ENCODE peak calls at places on chromosome 14, in six cellular contexts. C is uterus, R is Ammon's horn, S is NCI-H345, Q is WTC11, I is NCI-H510A. P is an unnamed sample.
A peak's percentile ranks its signal among the peaks of the same experiment; 100 is the strongest.

GRCh38 chr14:90496379-90496778 is 99.5 kb downstream of the CALM1 start:
- DNase-seq in I (no peak), C (no peak), R (no peak), Q (no peak), S (no peak), P (no peak)

GRCh38 chr14:69999246-69999645 is 120.0 kb downstream of the SMOC1 start:
- DNase-seq in I (peak; percentile 44), C (no peak), Q (no peak), S (no peak), R (no peak), P (no peak)

GRCh38 chr14:83463500-83464098 is 1929.9 kb upstream of the SEL1L start:
- DNase-seq in R (peak; percentile 59), I (no peak), C (no peak), Q (peak; percentile 59), S (peak; percentile 58), P (peak; percentile 7)

GRCh38 chr14:51401272-51401671 is 161.2 kb downstream of the TMX1 start:
- DNase-seq in I (no peak), R (no peak), C (no peak), Q (no peak), S (no peak), P (no peak)

GRCh38 chr14:104769324-104770071 is 16.6 kb downstream of the SIVA1 start:
- DNase-seq in R (no peak), I (no peak), C (no peak), Q (no peak), S (no peak), P (no peak)

GRCh38 chr14:61387076-61387475 is 65.7 kb downstream of the PRKCH start:
- DNase-seq in R (no peak), Q (no peak), C (no peak), I (no peak), S (no peak), P (no peak)

GRCh38 chr14:103551338-103551762 is 11.1 kb downstream of the BAG5 start:
- DNase-seq in I (no peak), R (peak; percentile 74), Q (no peak), C (peak; percentile 73), S (no peak), P (no peak)

GRCh38 chr14:74575936-74576335 is 36.1 kb downstream of the LTBP2 start:
- DNase-seq in R (no peak), I (no peak), Q (no peak), S (no peak), C (no peak), P (no peak)

GRCh38 chr14:93054876-93055275 is 60.8 kb downstream of the ITPK1 start:
- DNase-seq in C (no peak), Q (no peak), I (no peak), S (no peak), R (no peak), P (no peak)

GRCh38 chr14:52792097-52792415 is 649 bp upstream of the GNPNAT1 start:
- DNase-seq in S (no peak), I (no peak), C (no peak), R (no peak), Q (no peak), P (no peak)

GRCh38 chr14:71690478-71690877 is 241.8 kb upstream of the RGS6 start:
- DNase-seq in R (no peak), S (no peak), C (no peak), I (no peak), Q (no peak), P (no peak)

GRCh38 chr14:80638620-80639215 is 302.8 kb downstream of the CEP128 start:
- DNase-seq in I (no peak), Q (no peak), S (no peak), R (no peak), C (no peak), P (peak; percentile 55)

GRCh38 chr14:99320105-99320572 is 48.1 kb upstream of the BCL11B start:
- DNase-seq in R (no peak), I (no peak), S (peak; percentile 48), C (no peak), Q (peak; percentile 85), P (peak; percentile 43)

GRCh38 chr14:37889087-37889486 is 293.7 kb downstream of the TTC6 start:
- DNase-seq in S (peak; percentile 65), R (no peak), Q (no peak), I (no peak), C (no peak), P (no peak)

GRCh38 chr14:73829526-73830431 is 21.9 kb upstream of the PTGR2 start:
- DNase-seq in R (no peak), Q (no peak), S (no peak), C (no peak), I (no peak), P (peak; percentile 63)

GRCh38 chr14:89386214-89386886 is 30.7 kb downstream of the FOXN3 start:
- DNase-seq in I (no peak), Q (no peak), R (no peak), S (no peak), C (no peak), P (no peak)

GRCh38 chr14:68482772-68483395 is 310.0 kb downstream of the ZFP36L1 start:
- DNase-seq in C (no peak), I (no peak), S (no peak), R (no peak), Q (no peak), P (no peak)

GRCh38 chr14:103868242-103868897 is 21.0 kb upstream of the PPP1R13B start:
- DNase-seq in C (no peak), R (no peak), Q (no peak), S (no peak), I (no peak), P (no peak)

GRCh38 chr14:94540031-94540794 is 21.0 kb upstream of the SERPINA4 start:
- DNase-seq in S (no peak), Q (no peak), C (no peak), R (no peak), I (no peak), P (no peak)

GRCh38 chr14:91058017-91058675 is 2.3 kb downstream of the RPS6KA5 start:
- DNase-seq in S (no peak), R (no peak), C (no peak), Q (no peak), I (no peak), P (no peak)

GRCh38 chr14:29354446-29354845 is 573.2 kb downstream of the PRKD1 start:
- DNase-seq in S (no peak), I (no peak), Q (no peak), C (no peak), R (no peak), P (no peak)

GRCh38 chr14:34254031-34254430 is 208.0 kb downstream of the SPTSSA start:
- DNase-seq in I (no peak), R (no peak), S (no peak), Q (no peak), C (no peak), P (no peak)

GRCh38 chr14:82855912-82856381 is 1322.3 kb upstream of the SEL1L start:
- DNase-seq in I (no peak), Q (no peak), S (peak; percentile 64), C (no peak), R (peak; percentile 59), P (peak; percentile 38)

GRCh38 chr14:69259531-69260245 is at the start of gene GALNT16:
- DNase-seq in R (peak; percentile 11), S (peak; percentile 32), I (no peak), C (no peak), Q (peak; percentile 69), P (no peak)

GRCh38 chr14:95085321-95085720 is 72.0 kb downstream of the DICER1 start:
- DNase-seq in S (no peak), C (no peak), R (no peak), Q (no peak), I (no peak), P (no peak)

GRCh38 chr14:34732802-34733201 is 18.4 kb upstream of the CFL2 start:
- DNase-seq in C (no peak), S (no peak), I (no peak), R (no peak), Q (no peak), P (no peak)

GRCh38 chr14:67746927-67747326 is 45.2 kb downstream of the RDH12 start:
- DNase-seq in S (no peak), R (no peak), I (no peak), Q (no peak), C (no peak), P (no peak)

GRCh38 chr14:101152855-101153254 is 249.3 kb upstream of the RTL1 start:
- DNase-seq in Q (no peak), I (no peak), C (no peak), S (no peak), R (no peak), P (no peak)

GRCh38 chr14:94485944-94486841 is 10.2 kb upstream of the SERPINA9 start:
- DNase-seq in I (no peak), C (no peak), Q (peak; percentile 83), S (peak; percentile 69), R (peak; percentile 47), P (peak; percentile 46)

GRCh38 chr14:68384881-68385280 is 408.0 kb downstream of the ZFP36L1 start:
- DNase-seq in Q (no peak), S (no peak), I (peak; percentile 26), C (no peak), R (peak; percentile 26), P (no peak)

GRCh38 chr14:96225745-96226151 is 21.1 kb downstream of the BDKRB2 start:
- DNase-seq in Q (peak; percentile 62), R (no peak), I (no peak), S (no peak), C (peak; percentile 44), P (no peak)

GRCh38 chr14:20332386-20332945 is 613 bp downstream of the CCNB1IP1 start:
- DNase-seq in I (no peak), C (no peak), Q (no peak), R (no peak), S (no peak), P (peak; percentile 53)

GRCh38 chr14:32259368-32260013 is 56.4 kb upstream of the RNU6-8 start:
- DNase-seq in R (no peak), S (no peak), I (no peak), C (no peak), Q (no peak), P (peak; percentile 78)

GRCh38 chr14:59465570-59466150 is 480 bp upstream of the GPR135 start:
- DNase-seq in I (no peak), S (no peak), C (no peak), Q (no peak), R (no peak), P (no peak)

GRCh38 chr14:91496790-91497189 is 13.3 kb downstream of the PPP4R3A start:
- DNase-seq in C (no peak), S (no peak), I (no peak), Q (no peak), R (no peak), P (no peak)